ENCODE peak calls at places on chromosomes 6 and 20, in seven cellular contexts. U is adrenal gland; Z is activated T-helper 1 cell treated with anti-CD3 and anti-CD28 coated beads, Interleukin-2, amount 50 U/mL, for 16 hours; L is B cell; P is HCEC 1CT; J is NCI-H1092 treated with DMSO at 0.1 percent for 48 hours; D is GM13977. K is an unnamed sample.

GRCh38 chr6:117418320-117418719 is 7.4 kb downstream of the ROS1 start:
- DNase-seq in U (no peak), Z (no peak), L (no peak), P (no peak), J (no peak), D (no peak), K (no peak)

GRCh38 chr20:51185277-51185676 is 162.4 kb upstream of the KCNG1 start:
- DNase-seq in U (no peak), Z (no peak), L (no peak), P (no peak), J (no peak), D (no peak), K (no peak)

GRCh38 chr20:846894-847278 is 13.4 kb downstream of the FAM110A start:
- DNase-seq in U (no peak), Z (peak; percentile 37), L (peak; percentile 82), P (no peak), J (no peak), D (peak; percentile 77), K (no peak)

GRCh38 chr6:2190661-2191389 is 54.6 kb downstream of the GMDS start:
- DNase-seq in U (no peak), Z (no peak), L (no peak), P (no peak), J (no peak), D (no peak), K (no peak)

GRCh38 chr6:75023634-75024033 is 182.2 kb downstream of the COL12A1 start:
- DNase-seq in U (no peak), Z (no peak), L (no peak), P (peak; percentile 78), J (no peak), D (no peak), K (no peak)

GRCh38 chr6:89834884-89835792 is 5.5 kb downstream of the CASP8AP2 start:
- DNase-seq in U (no peak), Z (no peak), L (no peak), P (peak; percentile 20), J (no peak), D (peak; percentile 37), K (peak; percentile 37)

GRCh38 chr6:7726416-7727149 is 684 bp downstream of the BMP6 start:
- DNase-seq in U (peak; percentile 4), Z (no peak), L (peak; percentile 63), P (no peak), J (peak; percentile 11), D (peak; percentile 61), K (no peak)

GRCh38 chr6:157381631-157382621 is 936 bp downstream of the ZDHHC14 start:
- DNase-seq in U (peak; percentile 55), Z (no peak), L (peak; percentile 80), P (peak; percentile 61), J (peak; percentile 29), D (peak; percentile 66), K (peak; percentile 41)

GRCh38 chr6:74050921-74051320 is 354.9 kb downstream of the CD109 start:
- DNase-seq in U (no peak), Z (no peak), L (no peak), P (no peak), J (no peak), D (no peak), K (no peak)

K was measured in HFFc6.